ENCODE peak calls at places on chromosomes 12 and 14, in five cellular contexts. D, M, P, J and A are unnamed samples.

GRCh38 chr14:64845878-64846277 is 33.8 kb downstream of the SPTB start:
- DNase-seq in D (peak; percentile 55), M (no peak), P (peak; percentile 96), J (no peak), A (no peak)

GRCh38 chr14:43894534-43894933 is 612.5 kb downstream of the FSCB start:
- DNase-seq in D (peak; percentile 34), M (no peak), P (no peak), J (peak; percentile 17), A (no peak)

GRCh38 chr12:102406033-102406584 is 74.3 kb downstream of the IGF1 start:
- DNase-seq in D (no peak), M (no peak), P (no peak), J (no peak), A (no peak)

GRCh38 chr12:13799574-13799973 is 181.8 kb downstream of the GRIN2B start:
- DNase-seq in D (no peak), M (no peak), P (no peak), J (no peak), A (no peak)

GRCh38 chr14:24416254-24416931 is 13.1 kb downstream of the CBLN3 start:
- DNase-seq in D (peak; percentile 22), M (no peak), P (no peak), J (no peak), A (no peak)

GRCh38 chr12:82383930-82384513 is 25.7 kb downstream of the METTL25 start:
- DNase-seq in D (peak; percentile 2), M (no peak), P (no peak), J (peak; percentile 54), A (no peak)

GRCh38 chr12:106871477-106871876 is 84.2 kb upstream of the TMEM263 start:
- DNase-seq in D (peak; percentile 29), M (no peak), P (no peak), J (peak; percentile 4), A (no peak)

GRCh38 chr14:54129850-54130640 is 173.4 kb upstream of the BMP4 start:
- DNase-seq in D (no peak), M (no peak), P (no peak), J (no peak), A (no peak)

GRCh38 chr12:101480849-101481248 is 5.7 kb downstream of the SPIC start:
- DNase-seq in D (no peak), M (no peak), P (no peak), J (no peak), A (no peak)

GRCh38 chr12:121801601-121802484 is 2.0 kb upstream of the SETD1B start:
- DNase-seq in D (peak; percentile 71), M (peak; percentile 72), P (no peak), J (no peak), A (no peak)

GRCh38 chr14:93092606-93093556 is 22.8 kb downstream of the ITPK1 start:
- DNase-seq in D (no peak), M (no peak), P (no peak), J (no peak), A (no peak)